ENCODE peak calls at places on chromosomes 6 and 20, in four cellular contexts. Q, S, M and F are unnamed samples.
A peak's percentile ranks its signal among the peaks of the same experiment; 100 is the strongest.

GRCh38 chr6:524803-525202 is 132.1 kb downstream of the HUS1B start:
- DNase-seq in M (no peak), S (no peak), Q (no peak), F (peak; percentile 67)

GRCh38 chr20:34511891-34512265 is 4.3 kb upstream of the DYNLRB1 start:
- DNase-seq in M (no peak), Q (no peak), S (no peak), F (no peak)

GRCh38 chr6:15301179-15302006 is 55.5 kb downstream of the JARID2 start:
- DNase-seq in S (no peak), Q (no peak), M (no peak), F (no peak)

GRCh38 chr6:7468382-7469081 is 72.9 kb upstream of the DSP start:
- DNase-seq in Q (peak; percentile 29), M (no peak), S (no peak), F (peak; percentile 7)

GRCh38 chr20:22342410-22342809 is 242.0 kb downstream of the FOXA2 start:
- DNase-seq in S (no peak), M (no peak), Q (no peak), F (no peak)

GRCh38 chr6:73564578-73565345 is 43.9 kb upstream of the EEF1A1 start:
- DNase-seq in M (no peak), S (no peak), Q (no peak), F (no peak)

GRCh38 chr6:70734979-70735378 is 67.3 kb downstream of the SMAP1 start:
- DNase-seq in Q (no peak), S (no peak), M (no peak), F (no peak)

GRCh38 chr20:39853664-39854063 is 835.4 kb downstream of the MAFB start:
- DNase-seq in Q (no peak), S (no peak), M (no peak), F (no peak)

GRCh38 chr20:32762754-32763201 is 593 bp downstream of the DNMT3B start:
- DNase-seq in Q (no peak), S (peak; percentile 43), M (no peak), F (no peak)

GRCh38 chr20:58584051-58584824 is 66.8 kb upstream of the STX16 start:
- DNase-seq in Q (no peak), S (peak; percentile 20), M (no peak), F (no peak)

GRCh38 chr20:64036346-64037198 is 590 bp downstream of the C20orf204 start:
- DNase-seq in S (peak; percentile 59), Q (no peak), M (no peak), F (no peak)

GRCh38 chr6:129766959-129767728 is 57.2 kb upstream of the ARHGAP18 start:
- DNase-seq in S (no peak), Q (peak; percentile 16), M (peak; percentile 87), F (peak; percentile 42)

GRCh38 chr20:2771631-2772080 is 28.8 kb downstream of the CPXM1 start:
- DNase-seq in S (no peak), M (no peak), Q (no peak), F (no peak)

GRCh38 chr20:47095690-47096089 is 201.0 kb downstream of the EYA2 start:
- DNase-seq in Q (no peak), S (no peak), M (no peak), F (no peak)

GRCh38 chr6:90139272-90139817 is 157.3 kb downstream of the BACH2 start:
- DNase-seq in M (no peak), Q (no peak), S (no peak), F (no peak)

GRCh38 chr6:33592595-33593413 is 12.7 kb upstream of the BAK1 start:
- DNase-seq in M (no peak), Q (no peak), S (no peak), F (no peak)

GRCh38 chr6:96898241-96898851 is 655 bp upstream of the NDUFAF4 start:
- DNase-seq in S (peak; percentile 39), Q (no peak), M (no peak), F (no peak)

GRCh38 chr6:44260451-44261297 is 3.3 kb upstream of the SLC35B2 start:
- DNase-seq in M (no peak), Q (no peak), S (no peak), F (no peak)

GRCh38 chr6:92408350-92408749 is 1011.0 kb downstream of the EPHA7 start:
- DNase-seq in S (no peak), Q (no peak), M (no peak), F (no peak)

GRCh38 chr6:149235130-149235561 is 82.4 kb upstream of the TAB2 start:
- DNase-seq in Q (no peak), M (no peak), S (peak; percentile 66), F (peak; percentile 51)